ENCODE peak calls at places on chromosome 5, in six cellular contexts. M is brain microvascular endothelial cell; V is spleen; H is foreskin keratinocyte; G is ovary; S is activated CD4-positive, alpha-beta T cell treated with anti-CD3 and anti-CD28 coated beads, Interleukin-2, amount 10 ng/mL, durations not matched to agents 24 days and 14 days. N is an unnamed sample.
A peak's percentile ranks its signal among the peaks of the same experiment; 100 is the strongest.

GRCh38 chr5:59102437-59102836 is 519.6 kb downstream of the RAB3C start:
- DNase-seq in M (no peak), S (no peak), G (no peak), H (no peak), V (no peak), N (no peak)

GRCh38 chr5:95426227-95426626 is 35.1 kb downstream of the FAM81B start:
- DNase-seq in G (no peak), M (no peak), V (no peak), H (no peak), S (no peak), N (no peak)

GRCh38 chr5:158354958-158355357 is 496.0 kb upstream of the CLINT1 start:
- DNase-seq in S (no peak), V (no peak), M (no peak), G (no peak), H (peak; percentile 20), N (no peak)

GRCh38 chr5:109692852-109693251 is 3.1 kb downstream of the MAN2A1 start:
- DNase-seq in M (no peak), S (peak; percentile 60), G (no peak), V (peak; percentile 71), H (no peak), N (no peak)

GRCh38 chr5:147538232-147538631 is 28.4 kb upstream of the DPYSL3 start:
- DNase-seq in H (no peak), G (no peak), M (no peak), S (no peak), V (no peak), N (no peak)

GRCh38 chr5:138979684-138980275 is 104.6 kb upstream of the LRRTM2 start:
- DNase-seq in V (no peak), S (peak; percentile 80), H (no peak), G (no peak), M (no peak), N (no peak)

GRCh38 chr5:7851617-7852289 is 820 bp upstream of the CFAP90 start:
- DNase-seq in H (no peak), V (no peak), S (no peak), M (no peak), G (no peak), N (no peak)

GRCh38 chr5:129460121-129460950 is at the start of gene ADAMTS19:
- DNase-seq in M (peak; percentile 40), S (peak; percentile 56), V (no peak), G (no peak), H (peak; percentile 69), N (peak; percentile 66)

GRCh38 chr5:88515881-88516819 is 247.5 kb upstream of the TMEM161B start:
- DNase-seq in M (no peak), H (no peak), G (no peak), V (no peak), S (no peak), N (no peak)

GRCh38 chr5:168433982-168434381 is 52.3 kb upstream of the RARS1 start:
- DNase-seq in V (no peak), H (no peak), M (peak; percentile 19), S (no peak), G (no peak), N (no peak)

GRCh38 chr5:115068239-115069086 is 101.2 kb downstream of the TRIM36 start:
- DNase-seq in V (no peak), S (peak; percentile 68), H (peak; percentile 62), G (no peak), M (peak; percentile 58), N (peak; percentile 16)

GRCh38 chr5:120938604-120939003 is 474.5 kb downstream of the PRR16 start:
- DNase-seq in H (no peak), G (no peak), V (no peak), S (no peak), M (no peak), N (no peak)